ENCODE peak calls at places on chromosome 1, in five cellular contexts. One of them, this sample, is unnamed.

GRCh38 chr1:15617874-15618684 is 821 bp downstream of the DDI2 start:
- DNase-seq in AG09309: no peak
- DNase-seq in tibial nerve: no peak
- DNase-seq in IMR-90: no peak
- DNase-seq in GDM1: no peak
- DNase-seq in this sample: no peak

GRCh38 chr1:228792601-228793000 is 57.3 kb downstream of the RHOU start:
- DNase-seq in AG09309: no peak
- DNase-seq in tibial nerve: no peak
- DNase-seq in IMR-90: no peak
- DNase-seq in GDM1: no peak
- DNase-seq in this sample: no peak

GRCh38 chr1:85230305-85230977 is 29.0 kb downstream of the C1orf52 start:
- DNase-seq in AG09309: no peak
- DNase-seq in tibial nerve: no peak
- DNase-seq in IMR-90: no peak
- DNase-seq in GDM1: no peak
- DNase-seq in this sample: no peak

GRCh38 chr1:11434506-11434905 is 44.4 kb upstream of the DISP3 start:
- DNase-seq in AG09309: no peak
- DNase-seq in tibial nerve: no peak
- DNase-seq in IMR-90: no peak
- DNase-seq in GDM1: no peak
- DNase-seq in this sample: no peak

GRCh38 chr1:119647734-119648619 is at the start of gene ZNF697:
- DNase-seq in AG09309: peak; percentile 95
- DNase-seq in tibial nerve: peak; percentile 93
- DNase-seq in IMR-90: peak; percentile 98
- DNase-seq in GDM1: peak; percentile 71
- DNase-seq in this sample: peak; percentile 96

GRCh38 chr1:38564946-38565570 is 294.5 kb downstream of the RRAGC start:
- DNase-seq in AG09309: no peak
- DNase-seq in tibial nerve: no peak
- DNase-seq in IMR-90: no peak
- DNase-seq in GDM1: no peak
- DNase-seq in this sample: no peak

GRCh38 chr1:231387770-231388669 is 34.1 kb downstream of the EGLN1 start:
- DNase-seq in AG09309: no peak
- DNase-seq in tibial nerve: no peak
- DNase-seq in IMR-90: peak; percentile 27
- DNase-seq in GDM1: no peak
- DNase-seq in this sample: peak; percentile 56

GRCh38 chr1:160576866-160577265 is 2.4 kb downstream of the CD84 start:
- DNase-seq in AG09309: no peak
- DNase-seq in tibial nerve: no peak
- DNase-seq in IMR-90: no peak
- DNase-seq in GDM1: no peak
- DNase-seq in this sample: no peak

GRCh38 chr1:83791821-83792437 is 207.0 kb downstream of the TTLL7 start:
- DNase-seq in AG09309: peak; percentile 52
- DNase-seq in tibial nerve: no peak
- DNase-seq in IMR-90: peak; percentile 0
- DNase-seq in GDM1: no peak
- DNase-seq in this sample: no peak

GRCh38 chr1:80495806-80496205 is 1304.9 kb upstream of the ADGRL2 start:
- DNase-seq in AG09309: no peak
- DNase-seq in tibial nerve: no peak
- DNase-seq in IMR-90: no peak
- DNase-seq in GDM1: no peak
- DNase-seq in this sample: no peak

GRCh38 chr1:24098907-24099637 is 12.9 kb downstream of the MYOM3 start:
- DNase-seq in AG09309: no peak
- DNase-seq in tibial nerve: no peak
- DNase-seq in IMR-90: no peak
- DNase-seq in GDM1: no peak
- DNase-seq in this sample: no peak

GRCh38 chr1:146034976-146035469 is 13.5 kb upstream of the HJV start:
- DNase-seq in AG09309: no peak
- DNase-seq in tibial nerve: no peak
- DNase-seq in IMR-90: no peak
- DNase-seq in GDM1: no peak
- DNase-seq in this sample: no peak

GRCh38 chr1:64135501-64136245 is 67.8 kb upstream of the UBE2U start:
- DNase-seq in AG09309: no peak
- DNase-seq in tibial nerve: no peak
- DNase-seq in IMR-90: no peak
- DNase-seq in GDM1: no peak
- DNase-seq in this sample: no peak

GRCh38 chr1:53180226-53180625 is 16.4 kb upstream of the CPT2 start:
- DNase-seq in AG09309: no peak
- DNase-seq in tibial nerve: no peak
- DNase-seq in IMR-90: peak; percentile 92
- DNase-seq in GDM1: no peak
- DNase-seq in this sample: no peak

GRCh38 chr1:22471078-22471477 is 19.4 kb downstream of the ZBTB40 start:
- DNase-seq in AG09309: peak; percentile 51
- DNase-seq in tibial nerve: peak; percentile 26
- DNase-seq in IMR-90: peak; percentile 54
- DNase-seq in GDM1: no peak
- DNase-seq in this sample: no peak

GRCh38 chr1:154956557-154956956 is 658 bp upstream of the PBXIP1 start:
- DNase-seq in AG09309: no peak
- DNase-seq in tibial nerve: no peak
- DNase-seq in IMR-90: no peak
- DNase-seq in GDM1: no peak
- DNase-seq in this sample: no peak

GRCh38 chr1:11216074-11216473 is 26.9 kb downstream of the ANGPTL7 start:
- DNase-seq in AG09309: no peak
- DNase-seq in tibial nerve: no peak
- DNase-seq in IMR-90: no peak
- DNase-seq in GDM1: no peak
- DNase-seq in this sample: no peak

GRCh38 chr1:211650922-211651303 is 24.5 kb downstream of the NEK2 start:
- DNase-seq in AG09309: no peak
- DNase-seq in tibial nerve: no peak
- DNase-seq in IMR-90: no peak
- DNase-seq in GDM1: no peak
- DNase-seq in this sample: no peak

GRCh38 chr1:240337795-240338194 is 246.1 kb downstream of the FMN2 start:
- DNase-seq in AG09309: peak; percentile 96
- DNase-seq in tibial nerve: no peak
- DNase-seq in IMR-90: peak; percentile 86
- DNase-seq in GDM1: no peak
- DNase-seq in this sample: peak; percentile 8

GRCh38 chr1:41795205-41795762 is 123.4 kb downstream of the HIVEP3 start:
- DNase-seq in AG09309: no peak
- DNase-seq in tibial nerve: no peak
- DNase-seq in IMR-90: peak; percentile 73
- DNase-seq in GDM1: peak; percentile 15
- DNase-seq in this sample: peak; percentile 27

GRCh38 chr1:19647643-19648042 is 3.5 kb downstream of the NBL1 start:
- DNase-seq in AG09309: no peak
- DNase-seq in tibial nerve: no peak
- DNase-seq in IMR-90: no peak
- DNase-seq in GDM1: peak; percentile 24
- DNase-seq in this sample: no peak